ENCODE peak calls at places on chromosomes 1 and 21, in eight cellular contexts. O, X, Q, W, G, E, N and B are unnamed samples.

GRCh38 chr1:150967936-150968335 is 6.7 kb downstream of the CERS2 start:
- DNase-seq in O (no peak), X (no peak), Q (no peak), W (no peak), G (no peak), E (no peak), N (no peak), B (no peak)

GRCh38 chr1:156623946-156624813 is 5.0 kb downstream of the HAPLN2 start:
- DNase-seq in O (peak; percentile 76), X (peak; percentile 24), Q (peak; percentile 53), W (no peak), G (no peak), E (peak; percentile 48), N (peak; percentile 59), B (peak; percentile 72)

GRCh38 chr1:19811206-19811851 is 3.8 kb downstream of the RNF186 start:
- DNase-seq in O (peak; percentile 64), X (peak; percentile 49), Q (peak; percentile 74), W (peak; percentile 58), G (no peak), E (peak; percentile 70), N (peak; percentile 74), B (peak; percentile 82)

GRCh38 chr21:42293649-42294272 is 21.4 kb downstream of the TFF3 start:
- DNase-seq in O (no peak), X (no peak), Q (no peak), W (no peak), G (no peak), E (no peak), N (no peak), B (no peak)

GRCh38 chr1:236015539-236015938 is 49.4 kb downstream of the NID1 start:
- DNase-seq in O (no peak), X (no peak), Q (no peak), W (no peak), G (no peak), E (no peak), N (no peak), B (no peak)

GRCh38 chr1:216425577-216425976 is 2.3 kb upstream of the USH2A start:
- DNase-seq in O (no peak), X (peak; percentile 2), Q (no peak), W (no peak), G (no peak), E (no peak), N (peak; percentile 81), B (no peak)

GRCh38 chr1:201696217-201696761 is 132.7 kb upstream of the IPO9 start:
- DNase-seq in O (peak; percentile 10), X (peak; percentile 93), Q (peak; percentile 47), W (peak; percentile 92), G (peak; percentile 74), E (peak; percentile 74), N (peak; percentile 93), B (no peak)

GRCh38 chr21:16420086-16420724 is 690.4 kb downstream of the USP25 start:
- DNase-seq in O (no peak), X (peak; percentile 18), Q (peak; percentile 62), W (no peak), G (no peak), E (peak; percentile 78), N (peak; percentile 89), B (no peak)

GRCh38 chr1:148160421-148161251 is 8.6 kb upstream of the NBPF11 start:
- DNase-seq in O (peak; percentile 5), X (no peak), Q (no peak), W (no peak), G (no peak), E (no peak), N (peak; percentile 28), B (peak; percentile 3)

GRCh38 chr1:6035719-6036118 is 10.0 kb upstream of the KCNAB2 start:
- DNase-seq in O (peak; percentile 17), X (no peak), Q (no peak), W (no peak), G (no peak), E (no peak), N (no peak), B (no peak)
- TF ChIP-seq CTCF in O (no peak), X (peak; percentile 4), Q (no peak), W (no peak), G (no peak), E (peak; percentile 7), N (no peak), B (no peak)

GRCh38 chr21:34603002-34603709 is 11.8 kb downstream of the RCAN1 start:
- DNase-seq in O (peak; percentile 88), X (peak; percentile 70), Q (peak; percentile 93), W (peak; percentile 56), G (no peak), E (peak; percentile 81), N (peak; percentile 81), B (peak; percentile 79)
- TF ChIP-seq CTCF in O (peak; percentile 60), X (peak; percentile 90), Q (peak; percentile 65), W (peak; percentile 87), G (peak; percentile 85), E (peak; percentile 82), N (peak; percentile 78), B (peak; percentile 89)

GRCh38 chr1:55010887-55011217 is 12.1 kb downstream of the BSND start:
- DNase-seq in O (peak; percentile 12), X (no peak), Q (no peak), W (no peak), G (no peak), E (no peak), N (no peak), B (no peak)
- TF ChIP-seq CTCF in O (no peak), X (no peak), Q (no peak), W (no peak), G (no peak), E (no peak), N (no peak), B (no peak)

DNA sequence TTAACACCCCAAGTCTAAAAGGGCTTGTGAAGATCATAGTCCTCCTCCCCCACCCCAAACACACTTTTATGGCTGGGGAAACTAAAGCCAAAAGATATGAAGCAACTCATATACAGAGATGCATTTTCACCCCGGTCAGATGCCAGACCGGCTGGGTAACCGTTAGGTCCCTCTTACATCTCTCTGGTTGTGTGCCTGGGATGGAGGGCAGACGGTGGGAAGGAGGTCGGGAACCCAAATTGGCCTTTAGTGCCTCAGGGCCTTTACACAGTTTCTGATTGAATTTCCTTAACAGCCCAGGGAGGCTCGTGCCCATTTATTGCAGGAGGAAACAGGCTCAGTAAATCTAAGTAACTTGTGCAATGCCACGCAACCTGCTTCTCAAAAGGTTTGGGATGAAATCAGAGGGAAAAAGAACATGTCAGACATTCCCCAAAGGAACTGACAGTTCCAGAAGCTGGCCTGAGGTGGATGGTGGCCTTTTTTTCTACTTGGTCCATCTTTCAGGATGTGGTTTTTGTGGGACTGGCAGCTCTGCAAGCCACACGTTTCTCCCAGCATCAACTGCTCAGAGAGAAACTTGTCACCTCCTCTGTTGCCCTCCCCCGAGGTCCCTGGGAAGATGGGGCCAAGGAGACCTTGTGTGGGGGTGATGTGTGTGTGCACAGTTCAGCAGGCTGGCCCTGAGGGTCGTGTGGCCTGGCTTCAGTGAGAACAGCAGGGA is 2.3 kb upstream of the DHRS3 start:
- DNase-seq in O (no peak), X (no peak), Q (no peak), W (no peak), G (no peak), E (no peak), N (no peak), B (no peak)
- TF ChIP-seq CTCF in O (peak; percentile 44), X (no peak), Q (no peak), W (no peak), G (no peak), E (no peak), N (no peak), B (no peak)

GRCh38 chr1:209232759-209233158 is 350.8 kb upstream of the CAMK1G start:
- DNase-seq in O (no peak), X (no peak), Q (no peak), W (no peak), G (no peak), E (no peak), N (no peak), B (no peak)

GRCh38 chr1:209235170-209235569 is 348.3 kb upstream of the CAMK1G start:
- DNase-seq in O (no peak), X (no peak), Q (no peak), W (no peak), G (no peak), E (no peak), N (no peak), B (no peak)

GRCh38 chr1:209241481-209241880 is 342.0 kb upstream of the CAMK1G start:
- DNase-seq in O (no peak), X (peak; percentile 16), Q (no peak), W (no peak), G (no peak), E (peak; percentile 47), N (peak; percentile 9), B (peak; percentile 1)

GRCh38 chr1:209238356-209238755 is 345.2 kb upstream of the CAMK1G start:
- DNase-seq in O (no peak), X (no peak), Q (no peak), W (no peak), G (no peak), E (peak; percentile 67), N (no peak), B (no peak)
- TF ChIP-seq CTCF in O (no peak), X (no peak), Q (no peak), W (no peak), G (no peak), E (no peak), N (no peak), B (no peak)

DNA sequence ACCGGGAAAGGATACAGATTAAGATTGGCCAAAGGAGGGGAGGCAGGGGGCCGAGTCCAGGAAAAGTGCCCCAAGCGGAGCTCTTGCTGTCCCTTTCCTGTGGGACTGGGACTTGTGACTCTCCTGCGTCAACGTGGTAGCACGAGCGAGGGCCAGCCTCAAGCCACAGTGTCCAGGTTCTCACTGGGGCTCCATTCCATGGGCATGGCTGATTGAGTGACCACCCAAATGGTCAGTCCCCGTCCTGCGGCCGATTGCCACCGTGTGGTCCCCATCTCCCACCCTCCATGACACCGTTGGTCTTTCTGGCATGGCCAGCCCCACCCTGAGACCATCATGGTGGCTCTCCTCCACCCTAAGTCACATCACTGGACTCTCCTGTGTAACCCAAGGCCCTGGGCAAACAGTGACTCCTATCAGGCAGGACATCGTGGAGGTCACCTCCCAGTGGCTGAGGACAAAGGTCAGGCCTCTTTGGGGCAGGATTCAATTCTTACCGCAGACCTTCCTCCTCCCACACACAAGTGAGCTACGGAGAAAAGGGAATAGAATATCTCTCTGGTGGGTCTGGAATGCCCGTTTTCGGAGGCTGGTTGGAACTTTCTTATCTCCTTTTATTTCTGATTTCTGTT is 8.9 kb upstream of the C1orf174 start:
- DNase-seq in O (peak; percentile 9), X (no peak), Q (peak; percentile 3), W (no peak), G (no peak), E (no peak), N (no peak), B (no peak)
- TF ChIP-seq CTCF in O (no peak), X (no peak), Q (no peak), W (no peak), G (no peak), E (no peak), N (no peak), B (no peak)